ENCODE peak calls at places on chromosomes 16 and 17, in seven cellular contexts. X is AML-193; V is ELR; O is RPMI8226; E is SHP77; P is HTR-8/SVneo; S is stimulated activated CD4-positive, alpha-beta T cell treated with anti-CD3 and anti-CD28 coated beads, Interleukin-4, amount 100 ng/mL, for 48 hours. Z is an unnamed sample.
A peak's percentile ranks its signal among the peaks of the same experiment; 100 is the strongest.

GRCh38 chr16:35714665-35715064 is 2255.3 kb downstream of the TP53TG3F start:
- DNase-seq in E (no peak), S (no peak), P (no peak), V (no peak), O (no peak), X (no peak), Z (no peak)

GRCh38 chr17:45325810-45326209 is 9.0 kb upstream of the MAP3K14 start:
- DNase-seq in S (no peak), V (peak; percentile 51), X (no peak), E (no peak), O (no peak), P (no peak), Z (no peak)

GRCh38 chr17:78995761-78996451 is 13.7 kb downstream of the CANT1 start:
- DNase-seq in E (no peak), X (no peak), S (no peak), P (no peak), O (no peak), V (no peak), Z (no peak)

GRCh38 chr17:15380447-15380846 is 39.0 kb upstream of the TEKT3 start:
- DNase-seq in V (no peak), S (no peak), P (no peak), E (no peak), O (no peak), X (no peak), Z (no peak)

GRCh38 chr16:31134625-31135534 is 647 bp downstream of the PRSS8 start:
- DNase-seq in P (no peak), V (no peak), S (no peak), E (peak; percentile 21), X (no peak), O (peak; percentile 72), Z (no peak)

GRCh38 chr16:62213763-62214162 is 177.5 kb upstream of the CDH8 start:
- DNase-seq in V (no peak), X (peak; percentile 30), S (no peak), E (no peak), O (peak; percentile 32), P (no peak), Z (no peak)

GRCh38 chr17:62906881-62907280 is 59.2 kb upstream of the TANC2 start:
- DNase-seq in X (no peak), S (no peak), O (no peak), E (no peak), V (no peak), P (no peak), Z (no peak)

GRCh38 chr17:75036643-75037268 is 10.0 kb downstream of the ATP5PD start:
- DNase-seq in V (peak; percentile 5), X (no peak), E (peak; percentile 95), P (no peak), O (peak; percentile 15), S (peak; percentile 51), Z (peak; percentile 51)

GRCh38 chr16:85317704-85318103 is 205.4 kb upstream of the CIBAR2 start:
- DNase-seq in S (no peak), V (no peak), O (no peak), E (no peak), X (no peak), P (no peak), Z (no peak)

GRCh38 chr17:43563262-43564079 is 17.3 kb upstream of the ETV4 start:
- DNase-seq in V (no peak), O (no peak), P (no peak), E (no peak), X (no peak), S (no peak), Z (no peak)

GRCh38 chr17:50139950-50140885 is 10.3 kb upstream of the SAMD14 start:
- DNase-seq in X (peak; percentile 75), S (peak; percentile 79), E (peak; percentile 47), O (peak; percentile 55), V (peak; percentile 87), P (peak; percentile 88), Z (peak; percentile 78)

GRCh38 chr16:84643180-84643583 is 5.1 kb upstream of the KLHL36 start:
- DNase-seq in P (peak; percentile 88), X (peak; percentile 68), V (peak; percentile 93), S (no peak), E (no peak), O (no peak), Z (peak; percentile 74)

GRCh38 chr16:68200120-68200783 is 35.7 kb downstream of the ESRP2 start:
- DNase-seq in S (no peak), V (peak; percentile 54), O (no peak), E (no peak), P (peak; percentile 32), X (no peak), Z (peak; percentile 13)

GRCh38 chr16:11681977-11682654 is 13.9 kb downstream of the SNN start:
- DNase-seq in X (no peak), V (no peak), E (no peak), S (no peak), O (peak; percentile 92), P (no peak), Z (no peak)

GRCh38 chr17:83132251-83133081 is 53.1 kb downstream of the METRNL start:
- DNase-seq in O (no peak), X (no peak), P (no peak), S (no peak), V (no peak), E (no peak), Z (no peak)

GRCh38 chr17:9237661-9238301 is 216.5 kb downstream of the NTN1 start:
- DNase-seq in E (no peak), V (no peak), P (no peak), O (no peak), X (no peak), S (no peak), Z (no peak)

GRCh38 chr17:67376892-67377726 is at the start of gene PITPNC1:
- DNase-seq in P (peak; percentile 83), X (peak; percentile 62), V (peak; percentile 93), O (peak; percentile 91), E (peak; percentile 75), S (peak; percentile 76), Z (peak; percentile 62)

GRCh38 chr17:56431736-56432135 is 161.8 kb upstream of the NOG start:
- DNase-seq in V (no peak), P (no peak), E (no peak), X (no peak), S (no peak), O (no peak), Z (no peak)

GRCh38 chr17:27630607-27631408 is at the start of gene LGALS9:
- DNase-seq in E (no peak), P (no peak), X (peak; percentile 88), S (no peak), O (peak; percentile 61), V (peak; percentile 32), Z (peak; percentile 11)

GRCh38 chr17:44850025-44850424 is 2.3 kb downstream of the HIGD1B start:
- DNase-seq in E (no peak), V (no peak), S (no peak), P (no peak), O (no peak), X (no peak), Z (no peak)

GRCh38 chr16:25108054-25108453 is 3.5 kb upstream of the LCMT1 start:
- DNase-seq in V (peak; percentile 15), P (no peak), S (no peak), E (peak; percentile 51), O (peak; percentile 59), X (no peak), Z (peak; percentile 21)

GRCh38 chr16:15952265-15952711 is 2.9 kb downstream of the ABCC1 start:
- DNase-seq in S (no peak), V (no peak), O (no peak), E (no peak), X (no peak), P (no peak), Z (no peak)

GRCh38 chr17:4769628-4770027 is 2.1 kb upstream of the TM4SF5 start:
- DNase-seq in X (no peak), S (no peak), V (peak; percentile 64), E (no peak), O (no peak), P (no peak), Z (peak; percentile 47)

GRCh38 chr16:16018705-16019104 is 69.3 kb downstream of the ABCC1 start:
- DNase-seq in P (no peak), E (no peak), S (no peak), V (peak; percentile 38), X (no peak), O (no peak), Z (no peak)

GRCh38 chr16:65413861-65414260 is 292.0 kb upstream of the CDH11 start:
- DNase-seq in S (no peak), E (no peak), P (no peak), O (no peak), X (no peak), V (no peak), Z (no peak)

GRCh38 chr16:72198021-72198420 is 26.1 kb upstream of the PMFBP1 start:
- DNase-seq in O (no peak), E (no peak), X (no peak), P (no peak), S (no peak), V (peak; percentile 56), Z (no peak)

GRCh38 chr17:30720013-30720471 is 104.5 kb downstream of the CRLF3 start:
- DNase-seq in E (no peak), X (no peak), O (no peak), P (no peak), V (no peak), S (no peak), Z (no peak)

GRCh38 chr16:17504050-17504449 is 33.3 kb upstream of the XYLT1 start:
- DNase-seq in X (no peak), S (no peak), E (no peak), P (no peak), O (no peak), V (no peak), Z (no peak)

GRCh38 chr17:9187828-9188227 is 166.5 kb downstream of the NTN1 start:
- DNase-seq in V (no peak), S (no peak), O (no peak), E (no peak), X (no peak), P (no peak), Z (no peak)